ENCODE peak calls at places on chromosomes 16 and 17, in six cellular contexts. O is bronchial epithelial cell, Q is endothelial cell, R is GM20000, S is GM04504, F is ascending aorta. G is an unnamed sample.

GRCh38 chr16:76854234-76854633 is 336.8 kb upstream of the MON1B start:
- DNase-seq in S (peak), F (no peak), R (no peak), O (no peak), Q (no peak), G (no peak)

GRCh38 chr16:85491798-85492616 is 121.1 kb upstream of the GSE1 start:
- DNase-seq in F (peak), O (peak), S (peak), Q (no peak), R (no peak), G (peak)

GRCh38 chr17:82963104-82963950 is 116.1 kb upstream of the METRNL start:
- DNase-seq in Q (peak), O (peak), F (peak), S (peak), R (peak), G (no peak)

GRCh38 chr16:48903054-48903453 is 293.1 kb upstream of the N4BP1 start:
- DNase-seq in S (no peak), Q (no peak), F (no peak), O (no peak), R (no peak), G (no peak)

GRCh38 chr17:37116802-37117201 is 168.0 kb downstream of the AATF start:
- DNase-seq in Q (no peak), F (no peak), S (no peak), O (no peak), R (no peak), G (no peak)

GRCh38 chr17:38872671-38873385 is 3.0 kb downstream of the LASP1 start:
- DNase-seq in R (no peak), F (no peak), Q (no peak), O (no peak), S (no peak), G (no peak)

GRCh38 chr17:39132192-39132600 is 19.2 kb downstream of the PLXDC1 start:
- DNase-seq in O (no peak), R (no peak), Q (no peak), S (peak), F (no peak), G (no peak)

GRCh38 chr17:80879723-80880649 is 111.7 kb upstream of the CHMP6 start:
- DNase-seq in Q (no peak), R (no peak), S (no peak), O (no peak), F (no peak), G (no peak)

GRCh38 chr16:24538756-24539294 is 541 bp upstream of the RBBP6 start:
- DNase-seq in Q (no peak), R (no peak), F (no peak), O (no peak), S (no peak), G (no peak)

GRCh38 chr17:41917192-41917591 is 1.6 kb downstream of the ACLY start:
- DNase-seq in Q (no peak), R (no peak), O (peak), F (no peak), S (peak), G (no peak)

GRCh38 chr16:67879936-67880335 is 4.7 kb upstream of the NRN1L start:
- DNase-seq in F (no peak), R (no peak), S (no peak), O (no peak), Q (no peak), G (no peak)

GRCh38 chr17:50331085-50331791 is 14.7 kb upstream of the XYLT2 start:
- DNase-seq in O (peak), R (no peak), F (no peak), Q (no peak), S (peak), G (no peak)

GRCh38 chr16:88533381-88533831 is 36.8 kb upstream of the ZC3H18 start:
- DNase-seq in Q (no peak), S (no peak), F (no peak), R (no peak), O (peak), G (no peak)

GRCh38 chr16:70746040-70746707 is 54.8 kb downstream of the VAC14 start:
- DNase-seq in Q (no peak), S (peak), O (peak), R (no peak), F (peak), G (no peak)

GRCh38 chr17:57810740-57811632 is 38.9 kb downstream of the MRPS23 start:
- DNase-seq in S (peak), O (peak), Q (no peak), R (no peak), F (no peak), G (no peak)

GRCh38 chr17:79295307-79295706 is 220.7 kb downstream of the ENGASE start:
- DNase-seq in S (no peak), O (no peak), Q (no peak), F (no peak), R (no peak), G (no peak)

GRCh38 chr17:52235416-52235960 is 77.0 kb upstream of the CA10 start:
- DNase-seq in S (no peak), Q (no peak), O (no peak), R (no peak), F (no peak), G (no peak)

GRCh38 chr17:42342242-42343008 is 45.8 kb downstream of the STAT3 start:
- DNase-seq in S (no peak), O (no peak), Q (no peak), F (no peak), R (peak), G (no peak)

GRCh38 chr17:49564638-49565037 is 11.0 kb upstream of the NXPH3 start:
- DNase-seq in F (no peak), R (no peak), Q (no peak), S (no peak), O (no peak), G (no peak)

GRCh38 chr17:33778505-33779398 is 476.3 kb upstream of the CCL2 start:
- DNase-seq in O (peak), Q (peak), R (peak), S (peak), F (no peak), G (peak)

GRCh38 chr17:53313746-53314145 is 509.0 kb upstream of the KIF2B start:
- DNase-seq in S (no peak), F (no peak), R (no peak), Q (no peak), O (peak), G (no peak)

G was measured in NT2/D1.